ENCODE peak calls at places on chromosomes 1 and 21, in four cellular contexts. F is heart right ventricle; Q is stomach; Z is CD8-positive, alpha-beta T cell. E is an unnamed sample. For H3K27me3, the result is how much of the 10 kb centered on the place peaks cover.

GRCh38 chr1:16175610-16176553 is 20.0 kb upstream of the EPHA2 start:
- DNase-seq in F (peak), Q (peak), Z (no peak), E (no peak)

GRCh38 chr21:42357307-42357706 is 6.5 kb upstream of the TFF2 start:
- DNase-seq in F (no peak), Q (no peak), Z (no peak), E (no peak)

GRCh38 chr1:1990222-1990621 is 13.4 kb downstream of the CFAP74 start:
- DNase-seq in F (no peak), Q (no peak), Z (no peak), E (no peak)

GRCh38 chr1:28021064-28021463 is 61.3 kb downstream of the XKR8 start:
- DNase-seq in F (no peak), Q (no peak), Z (no peak), E (no peak)

GRCh38 chr1:227898502-227899140 is 49.1 kb downstream of the WNT9A start:
- DNase-seq in F (no peak), Q (no peak), Z (no peak), E (no peak)

GRCh38 chr1:62439652-62440371 is 3.0 kb downstream of the USP1 start:
- DNase-seq in F (no peak), Q (no peak), Z (no peak), E (no peak)

GRCh38 chr1:44168520-44169098 is 27.2 kb upstream of the KLF18 start:
- DNase-seq in F (no peak), Q (no peak), Z (no peak), E (no peak)

GRCh38 chr21:39319251-39319756 is 5.9 kb upstream of the BRWD1 start:
- DNase-seq in F (peak), Q (no peak), Z (no peak), E (no peak)

GRCh38 chr1:220776725-220777326 is 9.9 kb upstream of the MTARC1 start:
- DNase-seq in F (peak), Q (peak), Z (peak), E (peak)

GRCh38 chr1:201633811-201634210 is 94.9 kb downstream of the NAV1 start:
- DNase-seq in F (no peak), Q (no peak), Z (no peak), E (no peak)

GRCh38 chr1:66399888-66400529 is 133.9 kb upstream of the SGIP1 start:
- DNase-seq in F (no peak), Q (no peak), Z (no peak), E (no peak)

GRCh38 chr21:31459457-31459856 is 115.4 kb upstream of the TIAM1 start:
- DNase-seq in F (no peak), Q (no peak), Z (no peak), E (no peak)

GRCh38 chr1:201192478-201192804 is 1.8 kb downstream of the IGFN1 start:
- DNase-seq in F (no peak), Q (no peak), Z (no peak), E (no peak)

GRCh38 chr1:52533710-52534109 is 19.2 kb downstream of the TUT4 start:
- DNase-seq in F (no peak), Q (no peak), Z (no peak), E (no peak)

DNA sequence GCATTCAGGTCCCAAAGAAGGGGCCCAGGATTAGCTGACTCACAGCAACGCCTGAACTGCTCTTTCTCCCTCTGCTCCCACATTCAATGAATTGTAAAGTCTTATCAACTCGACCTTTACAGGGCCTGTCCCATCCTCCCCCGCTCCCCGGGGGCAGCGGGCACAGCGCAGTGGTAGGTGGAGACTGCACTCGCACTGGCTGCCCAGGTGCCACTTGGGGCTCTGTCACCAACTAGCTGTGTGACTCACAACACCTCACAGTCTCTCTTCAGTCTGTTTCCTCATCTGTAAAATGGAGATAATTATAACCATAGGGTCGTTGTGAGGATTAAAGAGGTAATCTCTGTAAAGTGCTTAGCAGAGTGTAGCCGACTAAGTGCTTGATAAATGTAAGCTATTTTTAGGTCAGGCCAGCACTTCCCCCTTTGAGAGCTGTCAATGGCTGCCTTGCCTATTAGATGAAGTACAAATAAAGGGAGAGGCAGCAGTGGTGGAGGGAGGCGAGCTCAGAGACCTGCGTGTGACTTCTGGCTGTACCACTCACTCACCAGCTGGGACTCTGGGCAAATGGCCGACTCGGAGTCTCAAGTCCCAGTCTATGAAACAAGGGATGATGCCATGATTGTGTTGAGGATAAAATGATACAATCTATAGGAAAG is 681 bp upstream of the MYBPHL start:
- DNase-seq in F (peak), Q (no peak), Z (no peak), E (no peak)
- H3K27ac ChIP-seq in F (peak), Q (no peak), Z (no peak), E (no peak)

DNA sequence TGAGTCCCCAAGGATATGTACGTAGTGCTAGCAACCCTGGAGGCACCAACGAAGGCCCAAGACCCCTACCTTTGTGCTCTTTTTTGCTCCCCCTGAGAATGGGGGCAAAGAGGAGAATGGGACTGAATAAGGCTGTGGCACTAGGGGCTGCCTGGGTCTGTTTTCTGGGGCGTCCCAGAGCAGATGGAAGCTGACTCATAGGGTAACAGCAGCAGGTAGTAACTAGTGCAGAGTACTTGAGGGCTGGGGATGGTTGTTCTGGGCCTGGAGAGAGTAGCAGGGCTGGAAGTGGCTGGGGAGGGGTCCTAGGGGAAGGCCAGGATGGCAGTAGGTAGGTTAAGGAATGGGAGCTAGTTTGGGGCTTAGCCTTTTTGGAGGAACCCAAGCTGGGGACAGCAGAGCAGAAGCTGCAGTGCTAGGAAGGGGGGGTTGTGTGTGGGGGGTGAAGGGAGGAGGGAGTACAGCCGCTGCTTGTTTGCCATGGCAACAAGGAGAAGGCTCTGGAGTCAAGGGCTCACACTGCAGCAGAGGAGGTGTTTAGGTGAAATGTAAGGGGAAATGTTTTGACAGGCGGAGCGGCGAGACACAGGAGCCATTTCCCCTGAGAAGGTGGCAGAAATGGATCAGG is 1.8 kb downstream of the NCDN start:
- DNase-seq in F (no peak), Q (no peak), Z (no peak), E (no peak)
- TF ChIP-seq CTCF in F (no peak), Q (no peak), Z (no peak), E (no peak)

DNA sequence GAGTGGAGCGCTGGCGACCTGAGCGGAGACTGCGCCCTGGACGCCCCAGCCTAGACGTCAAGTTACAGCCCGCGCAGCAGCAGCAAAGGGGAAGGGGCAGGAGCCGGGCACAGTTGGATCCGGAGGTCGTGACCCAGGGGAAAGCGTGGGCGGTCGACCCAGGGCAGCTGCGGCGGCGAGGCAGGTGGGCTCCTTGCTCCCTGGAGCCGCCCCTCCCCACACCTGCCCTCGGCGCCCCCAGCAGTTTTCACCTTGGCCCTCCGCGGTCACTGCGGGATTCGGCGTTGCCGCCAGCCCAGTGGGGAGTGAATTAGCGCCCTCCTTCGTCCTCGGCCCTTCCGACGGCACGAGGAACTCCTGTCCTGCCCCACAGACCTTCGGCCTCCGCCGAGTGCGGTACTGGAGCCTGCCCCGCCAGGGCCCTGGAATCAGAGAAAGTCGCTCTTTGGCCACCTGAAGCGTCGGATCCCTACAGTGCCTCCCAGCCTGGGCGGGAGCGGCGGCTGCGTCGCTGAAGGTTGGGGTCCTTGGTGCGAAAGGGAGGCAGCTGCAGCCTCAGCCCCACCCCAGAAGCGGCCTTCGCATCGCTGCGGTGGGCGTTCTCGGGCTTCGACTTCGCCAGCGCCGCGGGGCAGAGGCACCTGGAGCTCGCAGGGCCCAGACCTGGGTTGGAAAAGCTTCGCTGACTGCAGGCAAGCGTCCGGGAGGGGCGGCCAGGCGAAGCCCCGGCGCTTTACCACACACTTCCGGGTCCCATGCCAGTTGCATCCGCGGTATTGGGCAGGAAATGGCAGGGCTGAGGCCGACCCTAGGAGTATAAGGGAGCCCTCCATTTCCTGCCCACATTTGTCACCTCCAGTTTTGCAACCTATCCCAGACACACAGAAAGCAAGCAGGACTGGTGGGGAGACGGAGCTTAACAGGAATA is 4.2 kb downstream of the TFAP2E start:
- DNase-seq in F (peak), Q (peak), Z (peak), E (peak)
- H3K27me3 ChIP-seq in F (half or more), Q (half or more), Z (under half), E (under half)

GRCh38 chr1:95096218-95096841 is 20.8 kb upstream of the TLCD4 start:
- DNase-seq in F (no peak), Q (no peak), Z (no peak), E (no peak)
- H3K27ac ChIP-seq in F (no peak), Q (no peak), Z (no peak), E (no peak)

GRCh38 chr1:32346532-32347157 is 10.6 kb upstream of the MARCKSL1 start:
- DNase-seq in F (no peak), Q (no peak), Z (no peak), E (no peak)

GRCh38 chr1:32339363-32339978 is 3.4 kb upstream of the MARCKSL1 start:
- DNase-seq in F (no peak), Q (no peak), Z (no peak), E (no peak)

GRCh38 chr1:32345289-32345827 is 9.3 kb upstream of the MARCKSL1 start:
- DNase-seq in F (no peak), Q (peak), Z (no peak), E (no peak)

GRCh38 chr1:32341186-32341757 is 5.2 kb upstream of the MARCKSL1 start:
- DNase-seq in F (no peak), Q (no peak), Z (no peak), E (no peak)

GRCh38 chr1:32342704-32343103 is 6.7 kb upstream of the MARCKSL1 start:
- DNase-seq in F (no peak), Q (no peak), Z (no peak), E (no peak)
- TF ChIP-seq CTCF in F (no peak), Q (no peak), Z (no peak), E (no peak)

DNA sequence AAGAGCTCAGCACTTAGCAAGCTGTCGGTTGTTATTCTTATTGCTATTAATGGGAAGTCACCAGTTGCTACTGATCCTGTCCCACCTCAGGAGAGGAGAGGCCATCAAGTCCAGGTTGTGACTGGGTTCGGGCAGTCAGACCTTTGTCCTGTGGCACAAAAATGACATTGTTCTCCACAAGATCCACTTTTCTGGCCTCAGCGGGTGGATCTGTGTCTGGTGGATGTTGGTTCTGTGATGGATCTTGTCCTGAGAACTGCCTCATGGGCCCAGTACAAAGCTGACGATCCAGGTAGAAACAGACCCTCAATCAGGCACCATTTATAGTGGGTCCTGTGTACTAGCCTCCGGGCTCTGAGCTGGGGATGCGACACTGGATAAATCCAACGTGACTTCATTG is 26.9 kb downstream of the TRIM67 start:
- DNase-seq in F (no peak), Q (no peak), Z (no peak), E (no peak)
- H3K27me3 ChIP-seq in F (half or more), Q (half or more), Z (under half), E (under half)

DNA sequence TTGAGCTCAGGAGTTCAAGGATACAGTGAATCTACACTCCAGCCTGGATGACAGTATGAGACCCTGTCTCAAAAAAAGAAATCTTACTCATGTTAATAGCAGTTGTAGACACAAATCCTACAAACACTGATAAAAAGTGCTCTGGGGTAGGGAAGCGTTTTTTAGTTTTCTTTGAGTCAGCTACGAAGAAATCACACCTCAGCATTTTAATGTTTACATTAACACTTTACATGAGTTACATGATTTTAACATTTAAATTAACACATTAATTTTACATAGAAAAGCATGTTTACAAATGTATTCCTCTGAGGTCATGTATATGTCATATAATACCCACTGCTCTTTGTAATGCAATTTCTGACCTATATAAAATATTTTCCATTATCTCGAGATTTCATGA is 419.2 kb downstream of the DPYD start:
- DNase-seq in F (no peak), Q (no peak), Z (no peak), E (no peak)
- H3K27ac ChIP-seq in F (no peak), Q (no peak), Z (no peak), E (no peak)